ENCODE peak calls at places on chromosome 7, in four cellular contexts. Z is K562, W is GM12878, G is HepG2. O is an unnamed sample.

GRCh38 chr7:17535776-17536175 is 237.3 kb downstream of the AHR start:
- DNase-seq in Z (no peak), W (no peak), G (no peak), O (no peak)

GRCh38 chr7:54354436-54354835 is 187.7 kb upstream of the VSTM2A start:
- DNase-seq in W (no peak), Z (no peak), G (no peak), O (no peak)

GRCh38 chr7:134710511-134710853 is 63.8 kb downstream of the BPGM start:
- DNase-seq in W (no peak), G (no peak), Z (no peak), O (no peak)

GRCh38 chr7:45712872-45713668 is 138.9 kb downstream of the ADCY1 start:
- DNase-seq in W (no peak), G (no peak), Z (no peak), O (no peak)

GRCh38 chr7:1425292-1426136 is 33.8 kb downstream of the MICALL2 start:
- DNase-seq in G (peak; percentile 39), Z (peak; percentile 73), W (no peak), O (peak; percentile 81)

GRCh38 chr7:52838981-52839411 is 196.4 kb upstream of the POM121L12 start:
- DNase-seq in G (no peak), Z (no peak), W (no peak), O (no peak)

GRCh38 chr7:713488-714230 is 12.8 kb upstream of the DNAAF5 start:
- DNase-seq in G (no peak), W (no peak), Z (no peak), O (no peak)

GRCh38 chr7:135673360-135673706 is 11.0 kb downstream of the STMP1 start:
- DNase-seq in Z (no peak), W (no peak), G (no peak), O (no peak)

GRCh38 chr7:13197501-13197900 is 510.1 kb downstream of the ARL4A start:
- DNase-seq in G (no peak), W (no peak), Z (no peak), O (no peak)

GRCh38 chr7:49773082-49773938 is at the start of gene VWC2:
- DNase-seq in G (no peak), Z (no peak), W (no peak), O (peak; percentile 37)

GRCh38 chr7:43791665-43792064 is 33.2 kb downstream of the BLVRA start:
- DNase-seq in G (no peak), W (no peak), Z (no peak), O (no peak)

GRCh38 chr7:19177269-19177668 is 32.0 kb upstream of the FERD3L start:
- DNase-seq in G (no peak), W (no peak), Z (no peak), O (no peak)

GRCh38 chr7:132250480-132251326 is 325.6 kb downstream of the PLXNA4 start:
- DNase-seq in G (peak; percentile 55), Z (no peak), W (no peak), O (no peak)

GRCh38 chr7:95545666-95546065 is 50.6 kb downstream of the PDK4 start:
- DNase-seq in Z (no peak), G (no peak), W (no peak), O (no peak)

GRCh38 chr7:21869785-21870402 is 75.8 kb downstream of the CDCA7L start:
- DNase-seq in G (no peak), Z (no peak), W (no peak), O (no peak)

GRCh38 chr7:35748348-35748747 is 52.5 kb upstream of the SEPTIN7 start:
- DNase-seq in G (no peak), Z (no peak), W (no peak), O (no peak)

GRCh38 chr7:97982647-97983046 is 7.3 kb downstream of the OCM2 start:
- DNase-seq in Z (no peak), W (no peak), G (no peak), O (no peak)

GRCh38 chr7:148105853-148106252 is 484.7 kb upstream of the C7orf33 start:
- DNase-seq in W (no peak), G (no peak), Z (no peak), O (no peak)

GRCh38 chr7:55192718-55193117 is 172.4 kb upstream of the LANCL2 start:
- DNase-seq in W (no peak), G (no peak), Z (no peak), O (peak; percentile 74)

GRCh38 chr7:117119192-117119924 is 166.1 kb downstream of the ST7 start:
- DNase-seq in W (peak; percentile 33), G (peak; percentile 72), Z (peak; percentile 70), O (peak; percentile 37)

GRCh38 chr7:129470411-129470810 is 31.9 kb upstream of the SMKR1 start:
- DNase-seq in Z (no peak), W (no peak), G (no peak), O (peak; percentile 69)

GRCh38 chr7:46186131-46186530 is 265.1 kb upstream of the IGFBP3 start:
- DNase-seq in Z (no peak), W (no peak), G (no peak), O (no peak)

GRCh38 chr7:246451-246850 is 43.5 kb upstream of the FOXL3 start:
- DNase-seq in Z (no peak), W (no peak), G (no peak), O (no peak)

GRCh38 chr7:78499283-78499682 is 700.7 kb downstream of the PHTF2 start:
- DNase-seq in Z (no peak), W (no peak), G (no peak), O (no peak)

GRCh38 chr7:92766461-92767003 is 69.8 kb downstream of the CDK6 start:
- DNase-seq in W (no peak), Z (no peak), G (peak; percentile 53), O (no peak)

GRCh38 chr7:47639495-47640110 is 57.7 kb upstream of the TNS3 start:
- DNase-seq in Z (no peak), W (no peak), G (no peak), O (no peak)

GRCh38 chr7:125605241-125605640 is 675.6 kb upstream of the POT1 start:
- DNase-seq in W (no peak), G (no peak), Z (peak; percentile 22), O (no peak)

GRCh38 chr7:46881507-46882127 is 700.3 kb downstream of the TNS3 start:
- DNase-seq in G (no peak), Z (no peak), W (no peak), O (no peak)

GRCh38 chr7:85018498-85018897 is 168.4 kb downstream of the SEMA3D start:
- DNase-seq in G (no peak), W (no peak), Z (no peak), O (no peak)

DNA sequence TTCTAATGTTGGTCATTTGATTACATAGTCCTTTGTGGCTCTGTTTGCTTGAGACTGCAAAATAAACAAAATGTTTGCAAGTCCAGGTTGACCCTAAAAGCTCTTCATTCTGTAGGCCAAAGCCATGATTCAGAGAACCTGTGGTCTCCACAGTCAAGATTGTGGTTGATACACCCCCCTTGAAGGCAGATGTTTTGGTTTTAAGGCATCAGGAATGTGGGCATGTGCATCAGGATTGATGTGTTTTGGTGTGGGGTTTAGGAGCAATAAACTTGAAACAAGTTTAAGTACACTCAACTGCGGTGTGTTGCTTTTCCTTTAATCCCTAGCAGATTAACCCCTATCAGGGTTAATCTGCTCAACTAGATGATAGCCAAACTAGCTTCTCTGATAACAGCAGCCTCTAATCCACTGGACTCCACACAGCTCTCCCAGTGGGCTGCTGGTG is 379.1 kb upstream of the GALNT17 start:
- DNase-seq in Z (no peak), G (peak; percentile 29), W (no peak), O (no peak)
- TF ChIP-seq RFX5 in Z (no peak), G (no peak), W (no peak), O (no peak)

GRCh38 chr7:4158826-4159225 is 523.3 kb upstream of the FOXK1 start:
- DNase-seq in G (no peak), Z (no peak), W (no peak), O (no peak)
- TF ChIP-seq MXI1 in G (no peak), Z (no peak), W (no peak), O (no peak)

GRCh38 chr7:139765143-139765542 is 12.7 kb downstream of the HIPK2 start:
- DNase-seq in G (no peak), Z (no peak), W (no peak), O (no peak)

GRCh38 chr7:139771001-139771956 is 6.5 kb downstream of the HIPK2 start:
- DNase-seq in Z (no peak), W (no peak), G (no peak), O (no peak)

GRCh38 chr7:139769066-139769465 is 8.7 kb downstream of the HIPK2 start:
- DNase-seq in Z (no peak), W (no peak), G (no peak), O (no peak)

GRCh38 chr7:139768249-139768824 is 9.5 kb downstream of the HIPK2 start:
- DNase-seq in G (no peak), W (no peak), Z (no peak), O (no peak)

GRCh38 chr7:139767561-139767982 is 10.2 kb downstream of the HIPK2 start:
- DNase-seq in W (peak; percentile 48), Z (no peak), G (no peak), O (no peak)
- TF ChIP-seq POLR2AphosphoS5 in W (peak; percentile 38), Z (no peak), G (no peak), O (no peak)

GRCh38 chr7:106597014-106597413 is 63.9 kb downstream of the CCDC71L start:
- DNase-seq in G (no peak), Z (no peak), W (no peak), O (no peak)
- TF ChIP-seq RFX5 in G (no peak), Z (no peak), W (no peak), O (no peak)

DNA sequence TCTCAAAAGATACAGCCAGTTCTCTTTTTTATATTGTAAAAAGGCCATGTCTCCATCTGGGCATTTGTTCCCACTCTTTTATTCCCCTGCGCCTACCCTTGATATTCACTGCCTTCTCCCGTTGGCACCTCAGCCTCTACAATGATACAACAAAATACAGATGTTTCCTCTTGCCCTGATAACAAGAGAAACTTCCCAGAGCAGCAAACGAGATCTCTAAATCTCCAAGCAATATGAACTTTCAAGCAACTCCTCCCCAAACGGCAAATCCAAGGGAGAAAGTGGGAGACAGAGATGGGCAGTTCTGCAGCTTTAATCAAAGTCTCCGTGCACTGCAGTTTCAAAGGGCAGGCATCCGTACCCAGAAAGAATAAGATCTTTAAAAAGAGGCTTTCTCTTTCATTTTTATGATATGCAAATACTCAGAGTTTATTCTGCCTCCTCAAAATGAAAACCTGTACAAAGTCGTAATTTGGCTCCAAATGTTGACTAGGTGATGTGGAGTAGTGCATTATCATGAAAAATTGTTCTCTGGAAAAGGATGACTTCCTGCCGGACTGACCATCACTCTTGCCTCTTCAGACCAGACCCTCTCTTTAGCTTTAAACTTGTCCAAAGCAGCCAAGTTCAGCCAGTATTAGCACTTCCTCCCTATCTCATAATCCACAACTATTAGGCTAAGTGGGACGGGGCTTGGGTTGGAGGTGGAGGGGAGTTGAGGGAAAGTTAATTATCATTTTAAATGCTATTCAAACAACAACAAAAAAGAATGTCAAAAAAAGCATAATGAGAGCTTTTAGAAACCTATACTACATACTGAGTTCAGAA is 682 bp downstream of the HGF start:
- DNase-seq in G (no peak), W (no peak), Z (no peak), O (no peak)
- TF ChIP-seq MXI1 in G (no peak), W (no peak), Z (no peak), O (no peak)

GRCh38 chr7:7563269-7563668 is 3.4 kb upstream of the MIOS start:
- DNase-seq in W (no peak), Z (no peak), G (no peak), O (no peak)
- TF ChIP-seq POLR2AphosphoS5 in W (no peak), Z (no peak), G (no peak), O (no peak)

O was measured in SK-N-SH.